ENCODE peak calls at places on chromosomes 5 and 9, in eight cellular contexts. Q is bronchial epithelial cell, D is prostate gland, V is foreskin fibroblast, H is Calu3, U is H1, I is cardiac muscle cell, C is MCF 10A. A is an unnamed sample.

GRCh38 chr9:4508246-4508906 is 18.1 kb downstream of the SLC1A1 start:
- DNase-seq in Q (peak; percentile 50), H (no peak), D (no peak), V (peak; percentile 75), C (peak; percentile 9), U (no peak), I (peak; percentile 13), A (no peak)

GRCh38 chr5:9156282-9156681 is 389.6 kb downstream of the SEMA5A start:
- DNase-seq in V (peak; percentile 90), C (peak; percentile 72), H (peak; percentile 30), D (no peak), U (no peak), Q (peak; percentile 64), I (peak; percentile 47), A (peak; percentile 29)

GRCh38 chr9:98034593-98035546 is 21.7 kb upstream of the NANS start:
- DNase-seq in D (peak; percentile 80), V (peak; percentile 81), C (peak; percentile 86), H (peak; percentile 69), I (peak; percentile 84), U (peak; percentile 95), Q (peak; percentile 69), A (peak; percentile 47)

GRCh38 chr9:127785023-127785932 is 556 bp upstream of the CDK9 start:
- DNase-seq in D (peak; percentile 82), V (peak; percentile 91), C (peak; percentile 76), U (peak; percentile 95), Q (no peak), H (peak; percentile 82), I (peak; percentile 88), A (no peak)

GRCh38 chr5:91419571-91420537 is 36.7 kb upstream of the ARRDC3 start:
- DNase-seq in I (peak; percentile 72), C (peak; percentile 73), V (peak; percentile 84), H (peak; percentile 77), Q (peak; percentile 53), U (peak; percentile 71), D (peak; percentile 40), A (peak; percentile 24)

GRCh38 chr5:56128166-56128565 is 105.0 kb downstream of the ANKRD55 start:
- DNase-seq in C (no peak), Q (no peak), D (no peak), V (no peak), H (no peak), U (no peak), I (no peak), A (no peak)

GRCh38 chr9:13140843-13141592 is 138.5 kb downstream of the MPDZ start:
- DNase-seq in V (peak; percentile 9), H (no peak), I (peak; percentile 17), Q (no peak), C (no peak), D (peak; percentile 17), U (no peak), A (no peak)

GRCh38 chr5:61051267-61051666 is 106.3 kb downstream of the NDUFAF2 start:
- DNase-seq in U (no peak), I (peak; percentile 45), D (no peak), Q (peak; percentile 73), C (peak; percentile 55), V (peak; percentile 78), H (no peak), A (no peak)

GRCh38 chr5:175652741-175653663 is 4.9 kb upstream of the HRH2 start:
- DNase-seq in V (no peak), I (no peak), Q (no peak), H (no peak), D (no peak), U (no peak), C (peak; percentile 16), A (no peak)

GRCh38 chr5:169020102-169020501 is 280.8 kb downstream of the SLIT3 start:
- DNase-seq in U (no peak), V (no peak), C (no peak), Q (peak; percentile 49), D (no peak), I (peak; percentile 55), H (peak; percentile 26), A (no peak)

GRCh38 chr9:133445293-133445969 is 14.3 kb upstream of the CACFD1 start:
- DNase-seq in V (no peak), Q (no peak), H (no peak), U (no peak), I (no peak), C (no peak), D (no peak), A (no peak)

GRCh38 chr5:142716963-142717362 is 31.1 kb upstream of the FGF1 start:
- DNase-seq in U (no peak), Q (peak; percentile 49), I (peak; percentile 62), C (peak; percentile 77), D (peak; percentile 49), V (peak; percentile 67), H (peak; percentile 70), A (no peak)

GRCh38 chr5:110086658-110087388 is 397.1 kb downstream of the MAN2A1 start:
- DNase-seq in C (peak; percentile 97), Q (peak; percentile 97), D (peak; percentile 48), H (no peak), I (peak; percentile 85), U (no peak), V (peak; percentile 96), A (peak; percentile 31)

GRCh38 chr5:175728316-175728715 is 70.4 kb downstream of the HRH2 start:
- DNase-seq in I (no peak), D (no peak), C (no peak), Q (no peak), H (no peak), U (no peak), V (no peak), A (no peak)

GRCh38 chr9:33044677-33045282 is 19.7 kb downstream of the DNAJA1 start:
- DNase-seq in D (peak; percentile 34), I (peak; percentile 38), V (peak; percentile 34), C (peak; percentile 65), U (no peak), H (peak; percentile 41), Q (peak; percentile 52), A (no peak)
- TF ChIP-seq CTCF in D (no peak), I (peak; percentile 49), V (peak; percentile 12), C (no peak), U (no peak), H (no peak), Q (peak; percentile 50), A (peak; percentile 11)

GRCh38 chr5:123559434-123559775 is 47.4 kb downstream of the CSNK1G3 start:
- DNase-seq in Q (no peak), I (peak; percentile 4), U (no peak), D (no peak), C (no peak), H (no peak), V (peak; percentile 30), A (no peak)
- TF ChIP-seq CTCF in Q (no peak), I (no peak), U (no peak), D (no peak), C (no peak), H (no peak), V (no peak), A (no peak)

GRCh38 chr9:80369641-80370040 is 797.9 kb downstream of the TLE4 start:
- DNase-seq in U (no peak), I (peak; percentile 4), Q (peak; percentile 46), H (no peak), D (no peak), V (peak; percentile 61), C (peak; percentile 40), A (no peak)
- TF ChIP-seq CTCF in U (no peak), I (no peak), Q (no peak), H (no peak), D (no peak), V (no peak), C (no peak), A (no peak)

DNA sequence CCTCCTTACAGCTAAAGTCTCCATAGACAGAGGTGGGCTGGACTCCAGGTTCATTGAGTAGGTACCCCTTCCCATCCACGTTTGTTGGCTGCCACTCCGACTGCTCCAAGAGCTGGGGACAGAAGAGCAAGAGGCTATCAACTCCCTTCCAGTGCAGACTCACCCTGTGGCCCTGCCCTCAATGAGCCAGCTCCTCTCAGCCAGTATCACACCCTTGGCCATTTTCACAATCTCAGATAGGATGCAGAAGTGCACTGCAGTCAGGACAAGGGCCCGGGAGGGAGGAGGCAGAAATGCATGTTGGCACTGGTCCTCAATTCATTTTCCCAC is 6.2 kb downstream of the IRF1 start:
- DNase-seq in H (no peak), U (no peak), I (no peak), D (no peak), V (no peak), C (no peak), Q (no peak), A (no peak)
- TF ChIP-seq CTCF in H (no peak), U (no peak), I (no peak), D (no peak), V (no peak), C (no peak), Q (no peak), A (no peak)

GRCh38 chr9:42852133-42852532 is 668.7 kb downstream of the SPATA31A6 start:
- DNase-seq in I (peak; percentile 3), Q (peak; percentile 19), C (no peak), U (peak; percentile 83), D (no peak), V (peak; percentile 33), H (peak; percentile 75), A (no peak)
- TF ChIP-seq CTCF in I (no peak), Q (peak; percentile 22), C (no peak), U (no peak), D (no peak), V (no peak), H (no peak), A (no peak)

GRCh38 chr5:172050070-172050469 is 43.6 kb upstream of the FBXW11 start:
- DNase-seq in U (no peak), V (no peak), H (no peak), C (no peak), Q (no peak), D (no peak), I (no peak), A (no peak)

GRCh38 chr5:172054611-172055153 is 48.2 kb upstream of the FBXW11 start:
- DNase-seq in I (no peak), C (no peak), U (no peak), V (no peak), D (no peak), Q (no peak), H (no peak), A (no peak)

GRCh38 chr5:172051643-172052362 is 45.4 kb upstream of the FBXW11 start:
- DNase-seq in H (no peak), V (no peak), I (peak; percentile 43), Q (no peak), C (no peak), U (no peak), D (no peak), A (no peak)

GRCh38 chr5:172055421-172055820 is 49.0 kb upstream of the FBXW11 start:
- DNase-seq in C (no peak), Q (no peak), V (no peak), I (no peak), U (no peak), H (no peak), D (no peak), A (no peak)

DNA sequence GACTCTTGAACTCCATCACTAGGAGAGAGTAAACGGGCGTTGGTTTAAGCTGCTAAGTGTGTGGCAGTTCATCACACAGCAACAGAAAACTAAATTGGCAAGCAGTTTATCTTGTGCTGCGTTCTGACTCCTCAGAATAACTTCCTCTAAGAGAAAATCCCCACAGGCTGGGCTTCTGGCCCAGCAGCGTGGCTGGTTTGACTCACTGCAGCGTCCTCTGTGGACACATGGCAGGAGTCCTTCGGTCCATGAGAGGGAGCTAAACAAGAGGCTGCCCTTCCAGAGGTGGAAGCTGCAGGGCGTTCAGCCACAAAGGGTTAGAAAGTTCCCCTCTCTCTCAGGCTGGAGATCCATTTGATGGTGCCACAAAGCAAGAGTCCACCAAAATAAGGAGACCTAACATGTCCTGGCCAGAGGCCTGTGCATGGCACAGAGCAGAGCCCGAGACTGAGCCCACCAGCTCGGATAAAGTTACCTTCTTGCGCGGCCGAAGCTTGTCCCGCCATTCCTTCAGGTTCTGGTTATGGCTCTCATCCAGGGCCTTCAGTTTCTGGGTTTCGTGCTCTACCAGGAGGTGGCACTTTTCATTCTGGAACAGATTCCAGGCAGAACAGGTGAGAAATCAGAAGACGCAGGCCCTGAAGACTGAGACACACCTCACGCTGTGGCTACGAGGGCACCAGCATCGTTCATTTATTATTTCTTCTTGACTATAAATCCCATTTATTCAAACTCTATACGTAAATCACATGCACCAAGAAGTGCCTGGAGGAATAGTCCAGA is 46.2 kb upstream of the FBXW11 start:
- DNase-seq in C (no peak), D (no peak), U (no peak), Q (no peak), V (peak; percentile 42), I (peak; percentile 96), H (no peak), A (peak; percentile 35)
- TF ChIP-seq CTCF in C (no peak), D (no peak), U (peak; percentile 19), Q (no peak), V (peak; percentile 7), I (peak; percentile 66), H (no peak), A (peak; percentile 37)